ENCODE peak calls at places on chromosomes 3 and 15, in four cellular contexts. O, K, U and G are unnamed samples.
A peak's percentile ranks its signal among the peaks of the same experiment; 100 is the strongest.

GRCh38 chr3:1532935-1533606 is 440.2 kb downstream of the CNTN6 start:
- DNase-seq in O (no peak), K (no peak), U (no peak), G (no peak)

GRCh38 chr15:90059208-90059985 is 42.9 kb downstream of the IDH2 start:
- DNase-seq in K (no peak), U (no peak), O (no peak), G (no peak)

GRCh38 chr3:31103181-31103580 is 208.7 kb upstream of the GADL1 start:
- DNase-seq in O (no peak), U (no peak), K (no peak), G (no peak)

GRCh38 chr15:85730001-85730820 is 64.5 kb downstream of the KLHL25 start:
- DNase-seq in K (no peak), O (peak; percentile 73), U (peak; percentile 51), G (peak; percentile 44)

GRCh38 chr3:156459434-156459833 is 95.5 kb downstream of the SSR3 start:
- DNase-seq in U (no peak), K (no peak), O (no peak), G (no peak)

GRCh38 chr3:155189478-155189877 is 104.0 kb downstream of the STRIT1 start:
- DNase-seq in K (no peak), O (no peak), U (no peak), G (no peak)

GRCh38 chr3:15766406-15766805 is 31.4 kb downstream of the ANKRD28 start:
- DNase-seq in O (no peak), U (no peak), K (no peak), G (no peak)

GRCh38 chr3:31659246-31659645 is 126.5 kb downstream of the STT3B start:
- DNase-seq in K (no peak), U (no peak), O (no peak), G (no peak)

GRCh38 chr3:131602011-131602779 is 99.4 kb upstream of the MRPL3 start:
- DNase-seq in U (no peak), K (no peak), O (no peak), G (no peak)

GRCh38 chr15:82393671-82394070 is 35.9 kb upstream of the GOLGA6L9 start:
- DNase-seq in U (peak; percentile 92), O (no peak), K (no peak), G (no peak)

GRCh38 chr3:23815879-23816278 is 10.1 kb downstream of the UBE2E1 start:
- DNase-seq in U (no peak), K (no peak), O (no peak), G (no peak)

GRCh38 chr3:58384381-58385090 is 49.1 kb downstream of the PDHB start:
- DNase-seq in O (no peak), U (no peak), K (no peak), G (no peak)

GRCh38 chr3:124315215-124316033 is 323.5 kb upstream of the ROPN1 start:
- DNase-seq in K (no peak), O (peak; percentile 13), U (peak; percentile 74), G (peak; percentile 11)

GRCh38 chr3:17640466-17640865 is 102.0 kb downstream of the TBC1D5 start:
- DNase-seq in O (no peak), K (no peak), U (peak; percentile 59), G (no peak)

GRCh38 chr3:101163554-101163953 is 156.8 kb downstream of the IMPG2 start:
- DNase-seq in O (no peak), U (no peak), K (no peak), G (no peak)

GRCh38 chr3:39780352-39780751 is 29.1 kb upstream of the MYRIP start:
- DNase-seq in K (no peak), U (no peak), O (no peak), G (no peak)

GRCh38 chr3:143971367-143972154 is at the start of gene DIPK2A:
- DNase-seq in K (peak; percentile 94), O (peak; percentile 85), U (peak; percentile 95), G (peak; percentile 89)

GRCh38 chr3:156818890-156819289 is 7.3 kb upstream of the LEKR1 start:
- DNase-seq in K (no peak), O (peak; percentile 44), U (peak; percentile 92), G (peak; percentile 51)

GRCh38 chr3:71601811-71602210 is 18.3 kb upstream of the FOXP1 start:
- DNase-seq in U (peak; percentile 86), O (no peak), K (no peak), G (peak; percentile 32)

GRCh38 chr15:70245932-70246622 is 148.4 kb upstream of the TLE3 start:
- DNase-seq in U (peak; percentile 56), K (no peak), O (peak; percentile 62), G (peak; percentile 63)

GRCh38 chr3:50340404-50341329 is at the start of gene RASSF1:
- DNase-seq in U (no peak), K (peak; percentile 83), O (no peak), G (no peak)

GRCh38 chr15:64740361-64741170 is 34.8 kb downstream of the RBPMS2 start:
- DNase-seq in O (peak; percentile 41), U (peak; percentile 45), K (peak; percentile 80), G (no peak)

GRCh38 chr3:163490119-163490518 is 1588.2 kb downstream of the SI start:
- DNase-seq in U (peak; percentile 2), O (peak; percentile 2), K (no peak), G (no peak)

GRCh38 chr15:51450001-51450400 is 108.5 kb downstream of the GLDN start:
- DNase-seq in U (peak; percentile 72), K (no peak), O (no peak), G (no peak)

GRCh38 chr3:62363275-62363674 is 10.1 kb downstream of the FEZF2 start:
- DNase-seq in O (no peak), U (no peak), K (no peak), G (no peak)

GRCh38 chr15:71612066-71612715 is 198.2 kb upstream of the NR2E3 start:
- DNase-seq in O (no peak), U (no peak), K (no peak), G (no peak)

GRCh38 chr3:80283783-80284182 is 516.0 kb upstream of the ROBO1 start:
- DNase-seq in O (no peak), K (no peak), U (no peak), G (no peak)

GRCh38 chr3:58404396-58404795 is 29.2 kb downstream of the PDHB start:
- DNase-seq in O (no peak), U (peak; percentile 92), K (no peak), G (no peak)

GRCh38 chr15:85611361-85611760 is 183.4 kb downstream of the KLHL25 start:
- DNase-seq in K (no peak), U (no peak), O (no peak), G (no peak)

GRCh38 chr3:101070260-101071121 is 77.3 kb upstream of the ABI3BP start:
- DNase-seq in U (peak; percentile 8), K (no peak), O (no peak), G (no peak)

GRCh38 chr3:161560006-161560637 is 63.5 kb downstream of the OTOL1 start:
- DNase-seq in O (peak; percentile 3), K (no peak), U (peak; percentile 38), G (no peak)

GRCh38 chr3:139517321-139517720 is 22.2 kb downstream of the RBP1 start:
- DNase-seq in U (no peak), K (no peak), O (no peak), G (peak; percentile 22)

GRCh38 chr3:133896002-133896761 is 500 bp upstream of the RAB6B start:
- DNase-seq in O (no peak), K (no peak), U (peak; percentile 10), G (no peak)

GRCh38 chr3:50089603-50089945 is 855 bp downstream of the RBM5 start:
- DNase-seq in O (peak; percentile 15), U (peak; percentile 45), K (no peak), G (no peak)

GRCh38 chr15:33278816-33279612 is 31.8 kb upstream of the RYR3 start:
- DNase-seq in K (no peak), U (peak; percentile 90), O (peak; percentile 80), G (peak; percentile 63)

GRCh38 chr3:171380084-171380483 is 80.1 kb downstream of the TNIK start:
- DNase-seq in O (no peak), U (no peak), K (no peak), G (no peak)

GRCh38 chr15:32675474-32675873 is 34.0 kb downstream of the SCG5 start:
- DNase-seq in U (no peak), K (no peak), O (no peak), G (no peak)

GRCh38 chr3:145522893-145523651 is 637.9 kb downstream of the PLOD2 start:
- DNase-seq in O (no peak), U (no peak), K (no peak), G (no peak)

GRCh38 chr3:141343824-141344223 is 24.5 kb upstream of the ZBTB38 start:
- DNase-seq in O (no peak), U (no peak), K (no peak), G (no peak)
- H3K27ac ChIP-seq in O (peak overlapping the region; percentile 11), U (no peak overlapping the region), K (no peak overlapping the region), G (no peak overlapping the region)

DNA sequence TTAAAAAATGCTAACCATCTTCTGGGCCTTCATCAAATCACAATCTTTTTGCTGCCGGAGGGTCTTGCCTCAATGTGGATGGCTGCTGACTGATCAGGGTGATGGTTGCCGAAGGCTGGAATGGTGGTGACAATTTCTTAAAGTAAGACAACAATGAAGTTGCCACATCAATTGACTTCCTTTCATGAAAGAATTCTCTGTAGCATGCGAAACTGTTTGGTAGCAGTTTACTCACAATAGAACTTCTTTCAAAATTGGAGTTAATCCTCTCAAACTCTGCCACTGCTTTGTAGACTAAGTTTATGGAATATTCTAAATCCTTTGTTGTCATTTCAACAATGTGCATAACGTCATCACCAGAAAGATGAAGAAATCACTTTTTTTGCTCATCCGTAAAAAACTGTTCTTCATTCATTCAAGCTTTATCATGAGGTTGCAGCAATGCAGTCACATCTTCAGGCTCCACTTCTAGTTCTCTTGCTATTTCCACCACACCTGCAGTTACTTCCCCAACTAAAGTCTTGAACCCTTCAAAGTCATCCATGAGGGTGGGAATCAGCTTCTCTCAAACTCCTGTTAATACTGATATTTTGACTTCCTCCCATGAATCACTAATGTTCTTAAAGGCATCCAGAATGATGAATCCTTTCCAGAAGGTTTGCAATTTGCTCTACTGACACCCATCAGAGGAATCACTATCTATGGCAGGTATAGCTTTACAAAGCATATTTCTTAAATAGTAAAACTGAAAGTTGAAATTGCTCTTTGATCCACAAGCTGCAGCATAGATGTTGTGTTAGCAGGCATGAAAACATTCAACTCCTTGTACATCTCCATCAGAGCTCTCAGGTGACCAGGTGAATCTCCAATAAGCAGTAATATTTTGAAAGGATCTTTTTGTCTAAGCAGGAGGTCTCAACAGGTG is 66.1 kb downstream of the B3GNT5 start:
- DNase-seq in O (no peak), K (no peak), U (no peak), G (peak; percentile 81)
- H3K27ac ChIP-seq in O (no peak overlapping the region), K (no peak overlapping the region), U (no peak overlapping the region), G (peak overlapping the region; percentile 73)

DNA sequence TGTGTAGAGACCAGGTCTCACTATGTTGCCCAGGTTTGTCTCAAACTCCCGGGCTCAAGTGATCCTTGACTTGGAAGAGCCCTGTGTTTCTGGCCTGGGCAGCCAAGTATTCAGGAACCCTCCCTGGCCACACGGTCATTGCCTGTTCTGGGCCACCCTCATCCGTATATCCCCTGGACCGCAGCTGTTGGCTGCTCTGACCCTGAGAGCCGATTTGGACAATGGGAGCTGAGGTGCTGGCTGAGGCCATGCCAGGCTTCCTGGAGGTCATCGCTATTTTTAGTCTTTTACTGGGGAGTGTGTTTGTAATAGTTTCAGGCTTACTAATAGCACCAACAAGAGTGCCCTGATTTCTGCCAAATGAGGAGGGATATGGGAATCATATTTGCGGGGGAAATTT is 60.7 kb downstream of the ADAMTS7 start:
- DNase-seq in O (no peak), K (no peak), U (no peak), G (no peak)
- H3K27ac ChIP-seq in O (peak overlapping the region; percentile 60), K (peak overlapping the region; percentile 59), U (no peak overlapping the region), G (no peak overlapping the region)

DNA sequence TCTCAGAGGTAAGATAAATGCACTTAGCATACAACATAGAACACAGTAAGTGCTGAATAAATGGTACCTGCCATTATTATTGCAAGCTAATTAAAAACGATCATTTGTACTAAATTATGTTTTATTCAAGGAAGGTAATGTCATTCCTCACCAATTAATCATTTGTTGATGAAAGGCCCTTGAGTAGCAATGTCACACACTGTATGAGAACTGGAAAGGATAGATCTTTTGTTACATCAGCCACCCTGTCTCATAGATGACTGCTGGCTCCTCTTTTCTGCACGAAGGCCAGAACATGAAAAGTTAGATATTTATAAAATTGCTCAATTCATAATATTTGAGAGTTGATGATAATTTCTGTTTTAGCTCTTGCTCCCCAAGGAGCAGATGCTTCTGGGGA is 415.4 kb downstream of the RBMS3 start:
- DNase-seq in K (no peak), O (no peak), U (peak; percentile 8), G (no peak)
- H3K27ac ChIP-seq in K (peak overlapping the region; percentile 67), O (peak overlapping the region; percentile 82), U (peak overlapping the region; percentile 85), G (peak overlapping the region; percentile 96)